ENCODE peak calls at places on chromosomes 4 and X, in ten cellular contexts. One of them, this sample, is unnamed.

GRCh38 chr4:70709551-70710080 is 12.1 kb upstream of the RUFY3 start:
- DNase-seq in stimulated activated CD4-positive, alpha-beta T cell treated with anti-CD3 and anti-CD28 coated beads, Interleukin-15, amount 100 ng/mL, for 24 hours: no peak
- DNase-seq in germinal center: no peak
- DNase-seq in nephron progenitor cell: no peak
- DNase-seq in AG08395: no peak
- DNase-seq in GM20000: no peak
- DNase-seq in DMS79: peak
- DNase-seq in endodermal cell: no peak
- DNase-seq in fibroblast of lung: no peak
- DNase-seq in T-helper 1 cell: no peak
- DNase-seq in this sample: no peak

GRCh38 chr4:85107553-85107952 is 141.1 kb upstream of the WDFY3 start:
- DNase-seq in stimulated activated CD4-positive, alpha-beta T cell treated with anti-CD3 and anti-CD28 coated beads, Interleukin-15, amount 100 ng/mL, for 24 hours: no peak
- DNase-seq in germinal center: no peak
- DNase-seq in nephron progenitor cell: no peak
- DNase-seq in AG08395: no peak
- DNase-seq in GM20000: no peak
- DNase-seq in DMS79: no peak
- DNase-seq in endodermal cell: no peak
- DNase-seq in fibroblast of lung: no peak
- DNase-seq in T-helper 1 cell: no peak
- DNase-seq in this sample: no peak

GRCh38 chr4:58564695-58565094 is 1454.5 kb upstream of the IGFBP7 start:
- DNase-seq in stimulated activated CD4-positive, alpha-beta T cell treated with anti-CD3 and anti-CD28 coated beads, Interleukin-15, amount 100 ng/mL, for 24 hours: no peak
- DNase-seq in germinal center: no peak
- DNase-seq in nephron progenitor cell: no peak
- DNase-seq in AG08395: no peak
- DNase-seq in GM20000: no peak
- DNase-seq in DMS79: no peak
- DNase-seq in endodermal cell: no peak
- DNase-seq in fibroblast of lung: no peak
- DNase-seq in T-helper 1 cell: no peak
- DNase-seq in this sample: no peak

GRCh38 chr4:4853921-4854648 is 5.4 kb upstream of the MSX1 start:
- DNase-seq in stimulated activated CD4-positive, alpha-beta T cell treated with anti-CD3 and anti-CD28 coated beads, Interleukin-15, amount 100 ng/mL, for 24 hours: no peak
- DNase-seq in germinal center: no peak
- DNase-seq in nephron progenitor cell: no peak
- DNase-seq in AG08395: no peak
- DNase-seq in GM20000: no peak
- DNase-seq in DMS79: no peak
- DNase-seq in endodermal cell: no peak
- DNase-seq in fibroblast of lung: no peak
- DNase-seq in T-helper 1 cell: no peak
- DNase-seq in this sample: no peak

GRCh38 chrX:130330706-130331105 is 9.0 kb upstream of the SLC25A14 start:
- DNase-seq in stimulated activated CD4-positive, alpha-beta T cell treated with anti-CD3 and anti-CD28 coated beads, Interleukin-15, amount 100 ng/mL, for 24 hours: peak
- DNase-seq in germinal center: peak
- DNase-seq in nephron progenitor cell: peak
- DNase-seq in AG08395: peak
- DNase-seq in GM20000: peak
- DNase-seq in DMS79: peak
- DNase-seq in endodermal cell: peak
- DNase-seq in fibroblast of lung: peak
- DNase-seq in T-helper 1 cell: peak
- DNase-seq in this sample: no peak

GRCh38 chr4:185513489-185514181 is 21.7 kb downstream of the PDLIM3 start:
- DNase-seq in stimulated activated CD4-positive, alpha-beta T cell treated with anti-CD3 and anti-CD28 coated beads, Interleukin-15, amount 100 ng/mL, for 24 hours: peak
- DNase-seq in germinal center: no peak
- DNase-seq in nephron progenitor cell: no peak
- DNase-seq in AG08395: no peak
- DNase-seq in GM20000: no peak
- DNase-seq in DMS79: no peak
- DNase-seq in endodermal cell: no peak
- DNase-seq in fibroblast of lung: peak
- DNase-seq in T-helper 1 cell: no peak
- DNase-seq in this sample: peak

GRCh38 chrX:153649178-153649914 is 2.3 kb downstream of the DUSP9 start:
- DNase-seq in stimulated activated CD4-positive, alpha-beta T cell treated with anti-CD3 and anti-CD28 coated beads, Interleukin-15, amount 100 ng/mL, for 24 hours: peak
- DNase-seq in germinal center: peak
- DNase-seq in nephron progenitor cell: peak
- DNase-seq in AG08395: peak
- DNase-seq in GM20000: peak
- DNase-seq in DMS79: no peak
- DNase-seq in endodermal cell: peak
- DNase-seq in fibroblast of lung: no peak
- DNase-seq in T-helper 1 cell: peak
- DNase-seq in this sample: no peak

GRCh38 chr4:100786481-100786880 is 268.7 kb upstream of the EMCN start:
- DNase-seq in stimulated activated CD4-positive, alpha-beta T cell treated with anti-CD3 and anti-CD28 coated beads, Interleukin-15, amount 100 ng/mL, for 24 hours: no peak
- DNase-seq in germinal center: no peak
- DNase-seq in nephron progenitor cell: no peak
- DNase-seq in AG08395: no peak
- DNase-seq in GM20000: no peak
- DNase-seq in DMS79: no peak
- DNase-seq in endodermal cell: no peak
- DNase-seq in fibroblast of lung: no peak
- DNase-seq in T-helper 1 cell: no peak
- DNase-seq in this sample: no peak

GRCh38 chrX:7145454-7145853 is 2.1 kb upstream of the STS start:
- DNase-seq in stimulated activated CD4-positive, alpha-beta T cell treated with anti-CD3 and anti-CD28 coated beads, Interleukin-15, amount 100 ng/mL, for 24 hours: no peak
- DNase-seq in germinal center: no peak
- DNase-seq in nephron progenitor cell: no peak
- DNase-seq in AG08395: no peak
- DNase-seq in GM20000: no peak
- DNase-seq in DMS79: no peak
- DNase-seq in endodermal cell: no peak
- DNase-seq in fibroblast of lung: no peak
- DNase-seq in T-helper 1 cell: no peak
- DNase-seq in this sample: no peak

GRCh38 chrX:149312936-149313432 is 192.1 kb downstream of the IDS start:
- DNase-seq in stimulated activated CD4-positive, alpha-beta T cell treated with anti-CD3 and anti-CD28 coated beads, Interleukin-15, amount 100 ng/mL, for 24 hours: no peak
- DNase-seq in germinal center: no peak
- DNase-seq in nephron progenitor cell: no peak
- DNase-seq in AG08395: no peak
- DNase-seq in GM20000: no peak
- DNase-seq in DMS79: no peak
- DNase-seq in endodermal cell: no peak
- DNase-seq in fibroblast of lung: no peak
- DNase-seq in T-helper 1 cell: no peak
- DNase-seq in this sample: no peak

This sample was measured in GM12864.